ENCODE peak calls at places on chromosomes 7 and 10, in ten cellular contexts. B is psoas muscle, Q is stomach, A is Karpas-422, S is lower lobe of right lung, C is cardiac muscle cell, M is H1, Y is BE2C, K is choroid plexus epithelial cell, H is fibroblast of villous mesenchyme. O is an unnamed sample.

GRCh38 chr7:114084381-114085312 is 165.8 kb upstream of the PPP1R3A start:
- DNase-seq in S (peak), A (no peak), M (no peak), K (no peak), B (peak), Y (no peak), H (no peak), Q (peak), C (peak), O (peak)

GRCh38 chr10:89207181-89207800 is at the start of gene CH25H:
- DNase-seq in C (peak), Q (peak), H (peak), A (no peak), B (peak), Y (peak), K (peak), S (peak), M (no peak), O (peak)

GRCh38 chr10:49521062-49521461 is 17.9 kb downstream of the ERCC6 start:
- DNase-seq in A (no peak), H (no peak), Q (no peak), S (no peak), Y (no peak), C (no peak), M (no peak), K (no peak), B (no peak), O (no peak)

GRCh38 chr7:75944507-75944906 is 29.6 kb downstream of the POR start:
- DNase-seq in C (no peak), B (no peak), A (no peak), S (no peak), H (no peak), Q (no peak), Y (no peak), M (no peak), K (no peak), O (no peak)

GRCh38 chr10:93357680-93358079 is 124.5 kb downstream of the MYOF start:
- DNase-seq in Y (peak), C (peak), H (peak), Q (no peak), K (peak), M (no peak), A (peak), B (no peak), S (no peak), O (peak)

GRCh38 chr10:19169684-19170083 is 121.1 kb downstream of the MALRD1 start:
- DNase-seq in H (no peak), K (peak), B (no peak), S (no peak), Q (no peak), M (no peak), C (no peak), A (no peak), Y (no peak), O (no peak)

GRCh38 chr10:47029181-47029971 is 118.1 kb downstream of the PTPN20 start:
- DNase-seq in K (no peak), H (no peak), C (no peak), A (no peak), S (no peak), Y (peak), M (no peak), B (peak), Q (peak), O (no peak)

GRCh38 chr10:125057158-125058001 is 103.0 kb downstream of the CTBP2 start:
- DNase-seq in M (no peak), S (no peak), Q (no peak), B (peak), K (peak), H (peak), C (peak), A (no peak), Y (no peak), O (peak)

GRCh38 chr10:70984986-70985719 is 96.8 kb upstream of the PCBD1 start:
- DNase-seq in K (no peak), Q (no peak), Y (no peak), M (no peak), C (no peak), A (no peak), B (no peak), H (peak), S (no peak), O (no peak)

GRCh38 chr7:32892521-32893224 is 1.1 kb upstream of the KBTBD2 start:
- DNase-seq in Y (peak), B (peak), S (peak), K (peak), Q (peak), H (peak), M (no peak), A (peak), C (peak), O (peak)

GRCh38 chr7:126401918-126402317 is 850.8 kb downstream of the GRM8 start:
- DNase-seq in M (no peak), A (no peak), K (no peak), C (no peak), S (no peak), H (no peak), Q (no peak), B (no peak), Y (no peak), O (no peak)

GRCh38 chr7:39741942-39742623 is 118.7 kb downstream of the RALA start:
- DNase-seq in A (peak), Q (no peak), C (peak), K (peak), Y (peak), S (peak), M (peak), B (no peak), H (peak), O (peak)

GRCh38 chr10:36899652-36900051 is 225.7 kb upstream of the ANKRD30A start:
- DNase-seq in Y (no peak), B (no peak), C (no peak), M (no peak), Q (no peak), S (no peak), A (no peak), H (no peak), K (no peak), O (no peak)

GRCh38 chr10:44857363-44858016 is 53.6 kb upstream of the TMEM72 start:
- DNase-seq in K (peak), C (peak), S (peak), Q (peak), M (peak), H (peak), A (peak), Y (peak), B (peak), O (peak)

GRCh38 chr10:60414877-60415585 is 25.4 kb upstream of the ANK3 start:
- DNase-seq in B (no peak), H (peak), Y (no peak), M (no peak), K (peak), C (peak), S (no peak), Q (no peak), A (no peak), O (no peak)

GRCh38 chr7:12370249-12370648 is 33.4 kb downstream of the VWDE start:
- DNase-seq in A (no peak), B (no peak), M (no peak), K (no peak), Y (no peak), Q (no peak), H (peak), S (no peak), C (no peak), O (no peak)

GRCh38 chr10:56547163-56547562 is 186.1 kb upstream of the ZWINT start:
- DNase-seq in H (no peak), S (no peak), K (no peak), Y (peak), A (no peak), M (no peak), Q (no peak), C (no peak), B (no peak), O (no peak)

GRCh38 chr7:31017748-31018120 is 34.4 kb upstream of the ADCYAP1R1 start:
- DNase-seq in H (no peak), Y (no peak), C (no peak), Q (no peak), K (no peak), M (no peak), A (no peak), B (no peak), S (no peak), O (no peak)

GRCh38 chr7:36391436-36392198 is 2.0 kb downstream of the ANLN start:
- DNase-seq in H (no peak), A (peak), K (no peak), M (no peak), Q (no peak), Y (no peak), C (no peak), B (no peak), S (no peak), O (peak)

GRCh38 chr7:131605280-131605878 is 49.0 kb upstream of the PODXL start:
- DNase-seq in K (no peak), Q (no peak), B (no peak), S (no peak), A (no peak), Y (peak), C (peak), M (peak), H (no peak), O (no peak)

GRCh38 chr10:78954701-78955100 is 114.1 kb upstream of the ZMIZ1 start:
- DNase-seq in K (no peak), A (no peak), C (no peak), Y (no peak), H (no peak), Q (no peak), S (no peak), M (no peak), B (no peak), O (no peak)

GRCh38 chr10:15123749-15124184 is 26.6 kb downstream of the RPP38 start:
- DNase-seq in A (no peak), Y (no peak), S (no peak), H (peak), C (peak), Q (no peak), B (no peak), M (no peak), K (peak), O (peak)

GRCh38 chr7:97018126-97018601 is 6.5 kb downstream of the DLX5 start:
- DNase-seq in M (no peak), H (no peak), K (no peak), Y (no peak), C (no peak), A (no peak), B (no peak), S (no peak), Q (no peak), O (no peak)

GRCh38 chr10:133474833-133475734 is 21.3 kb downstream of the SCART1 start:
- DNase-seq in C (no peak), S (no peak), A (no peak), K (no peak), B (no peak), M (no peak), Q (no peak), Y (no peak), H (no peak), O (no peak)

GRCh38 chr7:79434867-79435266 is 18.6 kb downstream of the MAGI2 start:
- DNase-seq in Q (no peak), A (no peak), C (no peak), M (no peak), H (no peak), K (peak), S (no peak), B (no peak), Y (no peak), O (no peak)

GRCh38 chr7:43754596-43754995 is 3.9 kb upstream of the BLVRA start:
- DNase-seq in M (no peak), Q (no peak), S (no peak), B (no peak), H (no peak), A (no peak), C (no peak), K (no peak), Y (peak), O (no peak)

GRCh38 chr10:31318382-31318853 is 598 bp upstream of the ZEB1 start:
- DNase-seq in S (no peak), Q (no peak), A (peak), Y (peak), K (peak), M (no peak), C (peak), B (peak), H (peak), O (peak)

GRCh38 chr10:98028168-98028770 is 2.2 kb downstream of the CRTAC1 start:
- DNase-seq in H (peak), Y (peak), C (peak), Q (peak), B (no peak), M (peak), A (peak), K (peak), S (peak), O (peak)

DNA sequence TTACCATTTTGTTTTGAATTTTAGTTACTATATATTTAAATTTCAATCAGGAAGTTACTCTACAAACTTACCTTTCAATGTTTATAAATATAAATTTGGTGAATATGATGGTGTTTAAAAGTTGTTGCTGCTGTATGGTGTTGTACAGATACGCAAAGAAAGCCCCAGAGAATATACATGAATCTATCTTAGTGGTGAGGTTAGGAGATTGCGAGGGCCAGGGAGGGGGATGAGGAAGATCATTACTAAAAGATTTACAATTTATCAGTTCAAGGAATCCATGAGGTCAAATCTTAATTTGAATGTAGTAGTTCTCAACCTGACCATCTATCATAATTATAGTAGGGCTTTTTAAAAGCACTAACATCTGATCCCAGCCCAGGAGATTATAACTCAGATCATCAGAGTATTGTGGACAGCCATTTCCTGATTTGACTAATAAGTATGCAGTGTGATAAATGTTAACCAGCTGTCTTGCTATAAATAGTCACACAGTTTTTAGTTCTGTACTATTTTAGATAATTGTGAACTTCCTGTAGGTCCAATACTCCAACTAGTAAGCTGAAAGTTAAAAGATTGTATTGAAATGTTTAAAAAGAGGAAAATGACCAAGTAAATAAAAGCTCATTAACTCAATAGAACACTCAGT is 23.6 kb downstream of the FAM3C start:
- DNase-seq in H (peak), Y (no peak), M (no peak), A (peak), Q (no peak), K (no peak), B (no peak), S (no peak), C (peak), O (peak)
- H3K4me3 ChIP-seq in H (no peak), Y (no peak), M (no peak), A (peak), Q (no peak), K (no peak), B (no peak), S (no peak), C (no peak), O (peak)

GRCh38 chr7:42235734-42236133 is 1.3 kb downstream of the GLI3 start:
- DNase-seq in Y (no peak), A (no peak), S (no peak), B (no peak), M (no peak), C (no peak), Q (no peak), H (peak), K (no peak), O (no peak)
- H3K4me3 ChIP-seq in Y (no peak), A (no peak), S (peak), B (peak), M (peak), C (peak), Q (peak), H (peak), K (peak), O (no peak)

GRCh38 chr10:3473271-3473670 is 300.7 kb upstream of the PITRM1 start:
- DNase-seq in M (no peak), Q (no peak), Y (no peak), A (no peak), C (no peak), H (no peak), B (no peak), K (no peak), S (peak), O (no peak)

GRCh38 chr10:3471497-3471896 is 298.9 kb upstream of the PITRM1 start:
- DNase-seq in M (no peak), Y (no peak), Q (no peak), S (no peak), H (no peak), B (no peak), C (no peak), K (no peak), A (no peak), O (no peak)

GRCh38 chr10:3474266-3474665 is 301.7 kb upstream of the PITRM1 start:
- DNase-seq in S (no peak), B (no peak), Q (no peak), A (no peak), K (no peak), M (no peak), C (no peak), H (no peak), Y (no peak), O (no peak)

GRCh38 chr10:3471927-3472704 is 299.5 kb upstream of the PITRM1 start:
- DNase-seq in K (no peak), H (no peak), M (no peak), Y (no peak), A (no peak), Q (no peak), B (no peak), S (no peak), C (no peak), O (no peak)

DNA sequence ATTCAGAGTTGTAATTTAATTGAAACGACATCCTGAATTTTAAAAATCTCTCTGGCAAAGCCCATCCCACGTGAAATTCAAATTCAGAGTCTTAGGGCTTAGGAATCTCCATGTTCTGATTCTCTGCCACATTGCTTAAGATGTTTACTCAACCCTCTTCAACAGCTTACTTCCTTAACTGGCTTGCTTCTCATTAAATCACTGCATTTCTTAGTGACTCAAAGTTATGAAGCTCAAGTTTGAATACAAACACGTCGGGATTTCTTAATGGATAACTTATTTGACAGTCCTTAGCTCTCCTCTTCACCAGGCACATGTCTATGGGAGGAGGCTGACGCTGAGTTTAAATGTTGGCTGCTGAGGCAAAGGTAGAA is 300.1 kb upstream of the PITRM1 start:
- DNase-seq in Q (no peak), B (no peak), S (no peak), M (no peak), H (peak), K (peak), Y (no peak), C (peak), A (no peak), O (no peak)
- H3K4me3 ChIP-seq in Q (peak), B (peak), S (peak), M (no peak), H (peak), K (no peak), Y (no peak), C (no peak), A (peak), O (peak)

DNA sequence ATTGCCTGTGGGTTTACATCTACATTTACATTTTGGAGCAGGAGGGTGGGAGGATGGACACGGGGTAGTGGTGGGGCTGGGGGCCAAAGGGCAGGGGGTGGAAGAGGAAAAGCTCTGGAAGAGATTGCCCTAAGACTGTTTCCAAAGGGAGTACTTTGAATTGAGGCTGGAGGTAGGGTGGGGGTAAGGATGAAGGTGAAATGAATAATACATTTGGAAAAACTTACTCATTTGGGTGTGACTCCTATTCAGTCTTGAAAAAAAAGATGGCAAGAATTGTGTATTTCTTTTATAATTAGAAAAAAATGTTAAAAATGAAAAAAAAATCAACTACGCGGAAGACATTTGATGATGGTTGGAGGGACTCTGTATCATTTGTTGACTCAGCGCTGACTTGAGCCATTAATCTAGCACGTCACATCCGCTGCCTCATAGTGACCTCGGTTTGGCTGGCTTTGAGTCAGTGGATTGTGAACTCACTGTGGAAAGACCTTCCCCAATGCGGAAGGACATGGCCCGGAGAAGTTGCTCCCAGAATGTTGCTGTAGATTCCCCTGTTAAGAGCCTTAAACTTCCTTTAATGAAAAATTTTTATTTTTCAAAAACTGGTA is 2.8 kb downstream of the FAM180A start:
- DNase-seq in M (no peak), Y (no peak), K (peak), C (peak), B (peak), Q (no peak), S (no peak), H (peak), A (no peak), O (no peak)
- H3K4me3 ChIP-seq in M (no peak), Y (no peak), K (no peak), C (no peak), B (no peak), Q (no peak), S (no peak), H (no peak), A (no peak), O (no peak)

DNA sequence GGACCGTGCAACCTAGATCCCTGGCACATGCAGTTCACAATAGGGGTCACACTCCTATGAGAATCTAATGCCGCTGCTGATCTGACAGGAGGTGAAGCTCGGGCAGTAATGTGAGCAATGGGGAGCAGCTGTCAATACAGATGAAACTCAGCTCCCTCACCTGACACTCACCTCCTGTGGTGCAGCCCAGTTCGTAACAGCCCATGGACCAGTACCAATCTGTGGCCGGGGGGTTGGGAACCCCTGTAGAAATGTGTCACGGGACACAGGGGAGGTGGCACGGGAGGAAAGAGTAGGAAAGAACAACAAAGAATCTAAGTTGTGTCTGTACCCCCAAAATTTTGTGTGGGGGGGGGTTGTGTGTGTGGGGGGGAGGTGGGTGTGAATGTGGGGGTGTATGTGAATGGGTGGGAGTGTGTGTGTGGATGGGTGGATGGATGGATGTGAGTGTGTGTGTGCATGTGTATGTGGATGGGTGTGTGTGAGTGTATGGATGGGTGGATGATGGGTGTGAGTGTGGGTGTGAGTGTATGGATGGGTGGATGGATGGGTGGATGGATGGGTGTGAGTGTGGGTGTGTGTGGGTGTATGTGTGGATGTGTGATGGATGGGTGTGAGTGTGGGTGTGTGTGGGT is 33.1 kb downstream of the SFMBT2 start:
- DNase-seq in K (no peak), B (no peak), H (no peak), M (no peak), Q (no peak), A (no peak), S (no peak), C (no peak), Y (no peak), O (no peak)
- H3K4me3 ChIP-seq in K (no peak), B (no peak), H (no peak), M (no peak), Q (no peak), A (no peak), S (no peak), C (no peak), Y (no peak), O (no peak)

GRCh38 chr10:69333205-69333604 is 54.9 kb downstream of the HK1 start:
- DNase-seq in B (peak), Y (peak), C (peak), Q (peak), K (peak), H (peak), S (peak), A (no peak), M (no peak), O (no peak)
- H3K4me3 ChIP-seq in B (peak), Y (no peak), C (no peak), Q (peak), K (no peak), H (no peak), S (no peak), A (no peak), M (no peak), O (no peak)

GRCh38 chr7:100895701-100895955 is at the start of gene ACHE:
- DNase-seq in Y (no peak), C (no peak), H (no peak), A (no peak), M (no peak), K (no peak), S (no peak), Q (no peak), B (no peak), O (no peak)

GRCh38 chr7:100897772-100898454 is 2.2 kb upstream of the ACHE start:
- DNase-seq in M (no peak), B (no peak), Q (no peak), Y (no peak), C (no peak), K (no peak), S (no peak), H (no peak), A (no peak), O (no peak)

GRCh38 chr7:100896743-100897051 is 1.0 kb upstream of the ACHE start:
- DNase-seq in B (no peak), S (no peak), A (no peak), Q (no peak), C (no peak), H (no peak), Y (no peak), K (no peak), M (no peak), O (no peak)

GRCh38 chr7:100895956-100896742 is 461 bp upstream of the ACHE start:
- DNase-seq in S (no peak), C (no peak), A (peak), Q (peak), B (peak), H (no peak), K (no peak), M (no peak), Y (peak), O (no peak)

GRCh38 chr7:100897111-100897608 is 1.5 kb upstream of the ACHE start:
- DNase-seq in Q (peak), M (no peak), K (no peak), C (peak), H (no peak), S (no peak), Y (peak), A (peak), B (peak), O (no peak)
- H3K4me3 ChIP-seq in Q (peak), M (peak), K (peak), C (peak), H (no peak), S (peak), Y (no peak), A (no peak), B (peak), O (no peak)